ENCODE peak calls at places on chromosomes 2 and 18, in five cellular contexts. B is tibial nerve, D is neural crest cell, O is A549, J is HCT116. C is an unnamed sample.

GRCh38 chr2:56127773-56128170 is 56.0 kb upstream of the CCDC85A start:
- DNase-seq in B (no peak), D (no peak), O (no peak), J (no peak), C (no peak)

GRCh38 chr18:21550510-21550970 is 50.0 kb downstream of the ESCO1 start:
- DNase-seq in B (no peak), D (no peak), O (no peak), J (no peak), C (no peak)

GRCh38 chr2:41038408-41038807 is 586.5 kb upstream of the SLC8A1 start:
- DNase-seq in B (no peak), D (no peak), O (no peak), J (no peak), C (no peak)

GRCh38 chr2:44970846-44971450 is 29.4 kb downstream of the SIX3 start:
- DNase-seq in B (no peak), D (no peak), O (peak), J (no peak), C (no peak)

GRCh38 chr2:119148082-119148715 is 10.4 kb downstream of the C1QL2 start:
- DNase-seq in B (no peak), D (no peak), O (no peak), J (no peak), C (no peak)

GRCh38 chr2:174597347-174598047 is at the start of gene WIPF1:
- DNase-seq in B (no peak), D (no peak), O (no peak), J (no peak), C (no peak)

GRCh38 chr18:9105420-9105819 is 2.9 kb downstream of the NDUFV2 start:
- DNase-seq in B (no peak), D (no peak), O (no peak), J (no peak), C (no peak)

GRCh38 chr2:176491172-176491904 is 222.1 kb downstream of the MTX2 start:
- DNase-seq in B (peak), D (no peak), O (no peak), J (no peak), C (no peak)

GRCh38 chr2:152466925-152467676 is 132.1 kb downstream of the FMNL2 start:
- DNase-seq in B (peak), D (no peak), O (no peak), J (no peak), C (no peak)

GRCh38 chr2:128455710-128456050 is 137.0 kb upstream of the HS6ST1 start:
- DNase-seq in B (no peak), D (no peak), O (no peak), J (no peak), C (peak)

GRCh38 chr2:8559811-8560210 is 122.0 kb upstream of the ID2 start:
- DNase-seq in B (no peak), D (no peak), O (no peak), J (no peak), C (no peak)

GRCh38 chr2:232386490-232386739 is 7.9 kb downstream of the ALPP start:
- DNase-seq in B (no peak), D (no peak), O (no peak), J (no peak), C (no peak)

GRCh38 chr2:60140180-60140579 is 413.3 kb downstream of the BCL11A start:
- DNase-seq in B (no peak), D (no peak), O (no peak), J (no peak), C (no peak)

GRCh38 chr2:22281033-22281432 is 1103.9 kb upstream of the KLHL29 start:
- DNase-seq in B (no peak), D (no peak), O (no peak), J (no peak), C (peak)

GRCh38 chr2:60478660-60479059 is 74.8 kb downstream of the BCL11A start:
- DNase-seq in B (no peak), D (no peak), O (no peak), J (no peak), C (no peak)

GRCh38 chr2:56025469-56026193 is 102.0 kb upstream of the EFEMP1 start:
- DNase-seq in B (no peak), D (no peak), O (no peak), J (no peak), C (no peak)

GRCh38 chr2:232348936-232349335 is 29.6 kb upstream of the ALPP start:
- DNase-seq in B (no peak), D (no peak), O (peak), J (peak), C (no peak)

GRCh38 chr2:180559766-180560165 is 420.6 kb upstream of the UBE2E3 start:
- DNase-seq in B (no peak), D (no peak), O (no peak), J (no peak), C (no peak)
- TF ChIP-seq CTCF in B (no peak), D (no peak), O (no peak), J (no peak), C (no peak)

DNA sequence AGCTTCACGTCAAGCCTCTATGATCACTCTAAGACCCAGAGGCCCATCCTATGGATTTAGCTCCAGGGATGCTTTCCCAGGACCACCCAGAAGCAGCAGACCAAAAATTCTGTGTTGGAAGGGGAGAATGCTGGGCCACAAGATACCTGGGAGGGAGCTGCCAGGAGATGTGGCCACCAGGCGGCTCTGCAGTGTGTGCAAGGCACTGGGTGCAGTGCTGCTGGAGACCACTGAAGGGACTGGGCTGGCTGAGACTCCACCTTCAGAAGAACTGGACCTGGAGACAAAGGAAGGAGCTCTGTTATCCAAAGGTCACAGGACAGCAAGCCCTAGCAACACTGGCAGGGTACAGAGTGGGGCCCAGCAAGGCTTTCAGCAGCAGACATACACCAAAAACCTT is 34.0 kb downstream of the KANSL3 start:
- DNase-seq in B (no peak), D (no peak), O (peak), J (no peak), C (no peak)
- TF ChIP-seq CTCF in B (no peak), D (peak), O (no peak), J (peak), C (no peak)

DNA sequence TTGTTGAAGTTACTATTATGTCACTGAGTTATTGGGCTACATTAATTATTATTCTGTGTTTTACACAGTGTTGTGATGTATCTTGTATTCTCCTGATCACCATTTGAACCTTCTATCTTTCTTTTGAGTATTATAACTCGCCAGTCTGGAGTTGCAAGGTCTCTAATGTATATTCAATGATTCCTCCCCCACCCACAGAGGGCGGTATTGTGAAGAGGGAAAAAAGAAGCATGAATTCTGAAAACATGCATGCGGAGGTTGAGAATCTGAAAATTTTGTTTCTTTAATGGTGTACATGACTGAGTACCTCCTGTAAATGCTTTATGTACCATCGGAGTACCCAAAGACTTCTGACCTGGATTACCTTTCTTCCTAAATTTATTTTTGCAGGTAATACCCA is 266.6 kb downstream of the NR4A2 start:
- DNase-seq in B (no peak), D (no peak), O (peak), J (no peak), C (no peak)
- TF ChIP-seq CTCF in B (no peak), D (peak), O (peak), J (peak), C (peak)

GRCh38 chr2:64980192-64980591 is 9.0 kb upstream of the SLC1A4 start:
- DNase-seq in B (no peak), D (no peak), O (no peak), J (no peak), C (no peak)

GRCh38 chr2:64975232-64975791 is 13.9 kb upstream of the SLC1A4 start:
- DNase-seq in B (peak), D (no peak), O (peak), J (peak), C (no peak)

GRCh38 chr2:64976276-64976675 is 12.9 kb upstream of the SLC1A4 start:
- DNase-seq in B (no peak), D (no peak), O (no peak), J (no peak), C (no peak)

GRCh38 chr2:64979744-64980143 is 9.5 kb upstream of the SLC1A4 start:
- DNase-seq in B (no peak), D (no peak), O (no peak), J (no peak), C (no peak)

DNA sequence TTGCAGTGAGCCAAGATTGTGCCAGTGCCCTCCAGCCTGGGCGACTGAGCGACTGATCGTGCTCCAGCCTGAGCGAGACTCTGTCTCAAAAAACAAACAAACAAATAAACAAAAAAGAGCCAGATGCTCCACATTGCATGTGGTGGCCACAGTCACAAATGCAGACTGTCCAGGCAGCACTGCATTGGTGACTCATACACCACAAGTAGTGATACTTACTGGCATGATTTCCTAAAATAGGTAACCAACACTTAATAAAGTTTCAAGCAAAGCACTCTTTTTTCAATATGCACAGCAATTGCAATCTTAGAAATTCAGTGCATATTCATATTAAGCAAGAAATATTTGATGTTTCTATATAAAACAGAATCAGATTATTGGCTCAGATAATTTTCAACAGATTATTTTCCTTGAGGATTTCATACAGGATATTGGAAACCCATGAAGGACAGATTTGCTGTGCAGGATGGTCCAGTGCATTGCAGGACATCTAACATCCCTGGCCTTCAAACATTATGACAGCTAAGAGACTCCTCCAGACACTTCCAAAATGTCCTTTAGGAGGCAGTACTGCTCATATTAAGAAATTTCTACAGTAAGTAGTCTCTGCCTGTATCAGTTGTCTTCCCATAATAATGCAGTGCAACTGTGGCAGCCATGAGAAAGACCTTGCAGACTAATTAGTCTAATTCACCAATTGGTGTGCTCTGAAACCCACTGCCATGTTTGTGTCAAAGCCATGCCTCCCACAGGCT is 10.5 kb upstream of the SLC1A4 start:
- DNase-seq in B (no peak), D (no peak), O (peak), J (peak), C (no peak)
- TF ChIP-seq CTCF in B (no peak), D (peak), O (peak), J (peak), C (no peak)

GRCh38 chr2:117470311-117471095 is 344.0 kb upstream of the DDX18 start:
- DNase-seq in B (no peak), D (peak), O (peak), J (peak), C (no peak)
- TF ChIP-seq CTCF in B (peak), D (peak), O (peak), J (peak), C (peak)

GRCh38 chr2:101698419-101699190 is 1.1 kb downstream of the MAP4K4 start:
- DNase-seq in B (no peak), D (no peak), O (peak), J (peak), C (no peak)

GRCh38 chr2:101696272-101697123 is 1.0 kb upstream of the MAP4K4 start:
- DNase-seq in B (peak), D (no peak), O (no peak), J (no peak), C (no peak)

GRCh38 chr2:101699191-101699938 is 1.9 kb downstream of the MAP4K4 start:
- DNase-seq in B (no peak), D (no peak), O (no peak), J (no peak), C (no peak)

GRCh38 chr2:101697794-101698418 is 399 bp downstream of the MAP4K4 start:
- DNase-seq in B (no peak), D (no peak), O (no peak), J (no peak), C (peak)

DNA sequence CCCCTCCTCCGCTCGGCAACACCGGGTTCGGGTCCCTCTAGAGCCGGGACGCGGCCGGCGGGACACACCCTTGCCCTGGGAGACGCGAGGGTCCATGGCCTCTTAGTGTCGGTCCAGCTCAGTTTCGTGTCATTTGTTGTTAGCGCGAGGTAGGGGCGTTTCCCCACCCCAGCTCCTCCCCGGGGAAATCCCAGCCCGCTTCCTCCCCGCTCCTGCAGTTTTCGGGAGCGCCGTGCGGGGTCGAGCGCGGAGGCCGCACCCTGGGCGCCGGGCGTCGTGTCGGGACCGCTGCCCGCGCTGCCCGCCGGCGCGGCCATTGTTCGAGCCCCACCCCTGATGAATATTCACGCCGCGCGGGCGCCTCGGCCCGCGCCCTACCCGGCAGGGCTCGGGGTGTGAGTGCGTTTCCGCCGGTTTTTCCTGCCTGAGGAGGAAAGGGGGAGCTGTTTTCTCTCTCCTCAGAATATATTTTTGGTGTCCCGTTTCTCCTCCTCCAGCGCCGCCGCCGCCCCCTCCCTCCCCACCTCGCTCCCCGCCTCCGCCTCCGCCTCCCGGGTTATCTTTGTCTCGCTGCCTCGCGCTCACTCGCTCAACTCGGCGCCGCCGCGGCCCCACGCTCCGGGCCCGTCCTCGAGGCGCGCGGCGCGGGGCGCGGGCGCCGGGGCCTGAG is at the start of gene MAP4K4:
- DNase-seq in B (peak), D (peak), O (peak), J (peak), C (peak)
- TF ChIP-seq CTCF in B (no peak), D (peak), O (peak), J (peak), C (peak)

GRCh38 chr18:28204154-28204553 is 27.2 kb upstream of the CDH2 start:
- DNase-seq in B (no peak), D (no peak), O (peak), J (no peak), C (no peak)

GRCh38 chr18:28201056-28201455 is 24.1 kb upstream of the CDH2 start:
- DNase-seq in B (no peak), D (no peak), O (no peak), J (no peak), C (no peak)

GRCh38 chr18:28193177-28193778 is 16.3 kb upstream of the CDH2 start:
- DNase-seq in B (no peak), D (no peak), O (no peak), J (no peak), C (no peak)

DNA sequence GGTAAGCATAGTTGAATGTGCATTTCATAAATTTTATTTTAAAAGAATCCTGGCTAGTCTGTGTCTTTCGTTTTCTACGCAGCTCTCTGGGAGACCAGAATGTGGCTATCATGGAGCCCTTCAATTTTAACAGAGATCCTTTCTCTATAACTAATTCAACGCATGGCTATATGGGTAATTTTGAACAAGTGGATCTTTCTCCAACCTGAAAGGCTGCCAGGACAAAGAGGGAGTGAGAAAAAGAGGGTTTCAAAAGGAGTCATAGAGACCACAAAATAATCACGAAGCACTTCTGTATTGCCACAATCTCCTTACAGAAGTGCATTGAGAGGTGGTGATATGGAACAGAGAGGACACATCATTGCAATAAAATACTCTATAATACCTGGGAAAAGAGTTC is 21.7 kb upstream of the CDH2 start:
- DNase-seq in B (no peak), D (no peak), O (no peak), J (no peak), C (no peak)
- TF ChIP-seq CTCF in B (no peak), D (no peak), O (no peak), J (no peak), C (no peak)

C was measured in mesothelial cell of epicardium.